ENCODE peak calls at places on chromosomes 1 and 21, in ten cellular contexts. S, Z, Y, L, D, C, I, P, E and N are unnamed samples.
A peak's percentile ranks its signal among the peaks of the same experiment; 100 is the strongest.

GRCh38 chr21:18914570-18914969 is 511.0 kb upstream of the TMPRSS15 start:
- DNase-seq in I (no peak), E (no peak), P (no peak), C (no peak), L (no peak), S (no peak), Y (no peak), Z (no peak), D (no peak), N (no peak)

GRCh38 chr1:155591770-155592169 is 18.2 kb upstream of the MSTO1 start:
- DNase-seq in S (peak; percentile 56), E (peak; percentile 34), Z (no peak), P (peak; percentile 47), L (peak; percentile 60), I (no peak), C (no peak), Y (no peak), D (peak; percentile 10), N (peak; percentile 62)

GRCh38 chr1:85411567-85412312 is 53.2 kb downstream of the DDAH1 start:
- DNase-seq in P (no peak), C (no peak), D (no peak), E (no peak), Z (no peak), Y (no peak), L (no peak), I (no peak), S (no peak), N (peak; percentile 47)

GRCh38 chr1:53591924-53592323 is 132.7 kb downstream of the DMRTB1 start:
- DNase-seq in Z (no peak), E (no peak), Y (no peak), P (no peak), S (no peak), C (no peak), D (no peak), I (no peak), L (no peak), N (no peak)

GRCh38 chr1:178938959-178939317 is 68.1 kb upstream of the ANGPTL1 start:
- DNase-seq in I (no peak), Y (no peak), P (no peak), L (no peak), S (no peak), E (no peak), Z (no peak), D (no peak), C (no peak), N (no peak)

GRCh38 chr1:198231776-198232175 is 75.0 kb downstream of the NEK7 start:
- DNase-seq in C (no peak), P (no peak), Z (no peak), I (no peak), Y (no peak), E (no peak), S (no peak), L (no peak), D (no peak), N (no peak)

GRCh38 chr1:41447995-41448770 is 36.3 kb downstream of the EDN2 start:
- DNase-seq in L (no peak), Y (no peak), I (no peak), C (no peak), E (no peak), S (no peak), P (no peak), Z (no peak), D (no peak), N (peak; percentile 68)

GRCh38 chr1:186768906-186769305 is 59.8 kb upstream of the PLA2G4A start:
- DNase-seq in I (no peak), L (no peak), C (no peak), Y (no peak), Z (no peak), S (no peak), P (no peak), E (no peak), D (no peak), N (no peak)

GRCh38 chr1:151539321-151540020 is 638 bp upstream of the TUFT1 start:
- DNase-seq in P (peak; percentile 47), C (peak; percentile 21), Z (no peak), I (peak; percentile 87), L (peak; percentile 96), Y (peak; percentile 28), D (peak; percentile 22), S (peak; percentile 16), E (peak; percentile 93), N (peak; percentile 89)

GRCh38 chr1:15941899-15942660 is 33.8 kb downstream of the ZBTB17 start:
- DNase-seq in S (no peak), D (no peak), Y (peak; percentile 14), C (no peak), P (no peak), I (no peak), Z (no peak), E (no peak), L (no peak), N (no peak)

GRCh38 chr21:16476056-16476850 is 746.5 kb downstream of the USP25 start:
- DNase-seq in D (no peak), P (no peak), C (no peak), E (no peak), L (no peak), Z (no peak), Y (no peak), S (no peak), I (no peak), N (no peak)

GRCh38 chr1:111030590-111030989 is 66.9 kb upstream of the LRIF1 start:
- DNase-seq in Y (no peak), S (peak; percentile 42), E (peak; percentile 57), I (peak; percentile 59), D (peak; percentile 45), L (peak; percentile 60), P (peak; percentile 68), Z (peak; percentile 51), C (peak; percentile 25), N (peak; percentile 76)

GRCh38 chr1:4585216-4585615 is 69.2 kb upstream of the AJAP1 start:
- DNase-seq in Z (peak; percentile 58), D (no peak), L (no peak), S (no peak), I (peak; percentile 80), E (no peak), P (no peak), C (peak; percentile 15), Y (peak; percentile 46), N (peak; percentile 39)

GRCh38 chr21:21605502-21605901 is 607.3 kb downstream of the NCAM2 start:
- DNase-seq in S (no peak), I (no peak), Z (no peak), L (no peak), C (no peak), P (no peak), E (no peak), Y (no peak), D (no peak), N (no peak)

GRCh38 chr1:18530567-18531502 is 50.1 kb downstream of the KLHDC7A start:
- DNase-seq in P (no peak), E (peak; percentile 17), C (no peak), Y (no peak), I (peak; percentile 55), L (peak; percentile 55), Z (no peak), D (no peak), S (no peak), N (peak; percentile 54)

GRCh38 chr1:1431845-1432565 is 3.5 kb upstream of the VWA1 start:
- DNase-seq in C (no peak), I (no peak), S (no peak), E (no peak), L (no peak), D (no peak), Y (no peak), P (no peak), Z (no peak), N (peak; percentile 57)

GRCh38 chr1:28775121-28775942 is 36.6 kb upstream of the OPRD1 start:
- DNase-seq in Z (no peak), S (peak; percentile 71), Y (peak; percentile 35), E (peak; percentile 72), L (peak; percentile 73), D (peak; percentile 49), P (peak; percentile 59), I (peak; percentile 87), C (peak; percentile 58), N (peak; percentile 32)